ENCODE peak calls at places on chromosomes 13 and 19, in ten cellular contexts. G is tibial nerve, F is transverse colon, M is HepG2, Y is stomach, B is lower leg skin, Q is Peyer's patch, V is uterus, C is IMR-90, A is adrenal gland. N is an unnamed sample.

GRCh38 chr19:5560156-5560555 is 7.6 kb downstream of the TINCR start:
- DNase-seq in Q (no peak), B (no peak), G (no peak), F (no peak), C (no peak), V (no peak), Y (no peak), M (no peak), A (no peak), N (no peak)

GRCh38 chr13:43185206-43185605 is 161.8 kb downstream of the DNAJC15 start:
- DNase-seq in V (no peak), F (no peak), Q (no peak), C (no peak), G (no peak), Y (no peak), A (no peak), B (no peak), M (no peak), N (no peak)

GRCh38 chr13:33353210-33353609 is 67.7 kb upstream of the STARD13 start:
- DNase-seq in Q (no peak), C (no peak), Y (no peak), G (peak), B (peak), M (no peak), V (no peak), F (peak), A (peak), N (peak)

GRCh38 chr19:13079542-13079986 is 23.1 kb downstream of the LYL1 start:
- DNase-seq in Y (peak), F (peak), V (peak), G (no peak), M (no peak), B (no peak), Q (peak), A (no peak), C (peak), N (peak)

GRCh38 chr13:68025604-68026003 is 795.5 kb upstream of the PCDH9 start:
- DNase-seq in Q (no peak), B (no peak), Y (no peak), V (no peak), M (no peak), C (no peak), G (no peak), A (no peak), F (no peak), N (no peak)

GRCh38 chr13:20740021-20740420 is 33.7 kb downstream of the EEF1AKMT1 start:
- DNase-seq in A (no peak), Y (no peak), C (no peak), F (no peak), B (no peak), G (no peak), M (no peak), V (no peak), Q (no peak), N (no peak)

GRCh38 chr19:1873524-1874473 is 10.4 kb upstream of the KLF16 start:
- DNase-seq in G (no peak), V (peak), Q (no peak), A (peak), C (no peak), M (no peak), F (no peak), Y (peak), B (peak), N (no peak)

GRCh38 chr19:18289471-18290066 is 8.1 kb upstream of the JUND start:
- DNase-seq in V (no peak), A (no peak), Y (no peak), G (no peak), B (no peak), Q (no peak), C (no peak), F (no peak), M (no peak), N (no peak)

GRCh38 chr19:15820646-15821045 is 5.2 kb upstream of the OR10H1 start:
- DNase-seq in A (no peak), G (no peak), V (no peak), B (no peak), Y (no peak), Q (no peak), F (no peak), M (no peak), C (no peak), N (no peak)

GRCh38 chr13:101515504-101515903 is 63.0 kb downstream of the ITGBL1 start:
- DNase-seq in G (no peak), C (no peak), Q (no peak), B (no peak), M (no peak), F (no peak), Y (no peak), V (no peak), A (no peak), N (no peak)

GRCh38 chr19:8206147-8207087 is 2.8 kb upstream of the CERS4 start:
- DNase-seq in F (no peak), B (no peak), Q (no peak), G (no peak), A (no peak), C (no peak), M (no peak), V (no peak), Y (peak), N (no peak)

GRCh38 chr13:21075303-21076264 is 14.2 kb upstream of the LATS2 start:
- DNase-seq in M (no peak), Y (peak), C (no peak), G (no peak), Q (no peak), B (no peak), V (peak), A (no peak), F (no peak), N (peak)

GRCh38 chr13:25874907-25875306 is 176.9 kb downstream of the SHISA2 start:
- DNase-seq in A (no peak), V (no peak), B (no peak), Q (no peak), Y (no peak), G (no peak), F (peak), M (no peak), C (no peak), N (no peak)

GRCh38 chr19:55637534-55637933 is 3.3 kb upstream of the ZNF580 start:
- DNase-seq in C (no peak), A (no peak), G (no peak), B (no peak), V (no peak), Y (no peak), Q (no peak), M (no peak), F (no peak), N (no peak)

GRCh38 chr13:49563513-49563912 is 21.8 kb downstream of the RCBTB1 start:
- DNase-seq in C (peak), Q (no peak), B (no peak), A (no peak), Y (no peak), G (no peak), V (no peak), F (no peak), M (no peak), N (no peak)

GRCh38 chr19:8302734-8303133 is 5.4 kb downstream of the CD320 start:
- DNase-seq in G (peak), V (no peak), B (peak), F (no peak), M (no peak), Q (no peak), Y (peak), A (peak), C (no peak), N (no peak)

GRCh38 chr13:20301391-20302071 is 69.4 kb upstream of the GJB6 start:
- DNase-seq in V (no peak), B (no peak), F (no peak), Q (no peak), Y (no peak), A (no peak), M (no peak), G (peak), C (no peak), N (no peak)

GRCh38 chr13:66513728-66514127 is 716.4 kb downstream of the PCDH9 start:
- DNase-seq in C (peak), G (no peak), B (no peak), A (no peak), Q (no peak), M (no peak), V (no peak), F (no peak), Y (no peak), N (no peak)

GRCh38 chr19:56608274-56608964 is 13.3 kb downstream of the ZNF71 start:
- DNase-seq in B (no peak), A (no peak), V (no peak), G (no peak), F (no peak), M (no peak), Q (no peak), C (no peak), Y (no peak), N (no peak)

GRCh38 chr13:83286737-83287136 is 595.5 kb downstream of the SLITRK1 start:
- DNase-seq in C (peak), Q (no peak), V (no peak), M (no peak), A (no peak), B (no peak), G (no peak), F (no peak), Y (no peak), N (no peak)

GRCh38 chr13:75458696-75459422 is 23.1 kb downstream of the TBC1D4 start:
- DNase-seq in C (no peak), M (peak), V (no peak), B (no peak), F (peak), Y (peak), A (peak), G (no peak), Q (no peak), N (no peak)

GRCh38 chr19:56404705-56405056 is 549 bp downstream of the ZNF583 start:
- DNase-seq in F (no peak), Y (no peak), Q (no peak), A (no peak), V (no peak), B (no peak), C (no peak), G (no peak), M (no peak), N (no peak)

GRCh38 chr19:19642506-19643157 is 825 bp downstream of the GMIP start:
- DNase-seq in Q (no peak), Y (no peak), M (no peak), G (no peak), V (no peak), A (no peak), F (peak), B (no peak), C (no peak), N (no peak)

GRCh38 chr19:56170261-56170660 is 5.5 kb upstream of the GALP start:
- DNase-seq in F (no peak), Y (no peak), V (no peak), Q (peak), A (peak), C (peak), G (no peak), M (peak), B (no peak), N (no peak)

GRCh38 chr19:40190891-40191835 is at the start of gene MAP3K10:
- DNase-seq in V (peak), M (peak), C (peak), Q (peak), B (peak), F (peak), G (peak), A (peak), Y (peak), N (peak)

GRCh38 chr13:67204731-67205130 is 25.4 kb downstream of the PCDH9 start:
- DNase-seq in C (no peak), M (no peak), G (no peak), F (no peak), V (no peak), Y (no peak), B (no peak), Q (no peak), A (no peak), N (no peak)

GRCh38 chr13:95296326-95296939 is 4.8 kb downstream of the ABCC4 start:
- DNase-seq in A (peak), G (no peak), B (no peak), M (peak), C (no peak), Q (peak), F (peak), Y (peak), V (no peak), N (peak)

GRCh38 chr19:35295453-35295791 is 3.5 kb downstream of the MAG start:
- DNase-seq in A (no peak), V (no peak), F (no peak), Y (no peak), B (no peak), M (no peak), C (no peak), Q (no peak), G (no peak), N (no peak)

GRCh38 chr19:35204799-35205732 is 23.5 kb downstream of the FAM187B start:
- DNase-seq in Y (no peak), C (no peak), G (no peak), B (no peak), Q (no peak), V (no peak), A (no peak), F (peak), M (no peak), N (no peak)

GRCh38 chr19:55014714-55015113 is 23.4 kb downstream of the GP6 start:
- DNase-seq in G (no peak), B (no peak), M (no peak), A (peak), C (no peak), Q (no peak), V (no peak), F (no peak), Y (no peak), N (no peak)

GRCh38 chr13:101181076-101181685 is 235.1 kb downstream of the NALCN start:
- DNase-seq in B (no peak), Q (no peak), V (no peak), C (peak), G (no peak), F (no peak), Y (no peak), A (no peak), M (no peak), N (no peak)

GRCh38 chr13:106183410-106184128 is 351.9 kb downstream of the EFNB2 start:
- DNase-seq in F (peak), M (no peak), Q (no peak), V (no peak), C (no peak), G (no peak), A (no peak), Y (no peak), B (no peak), N (no peak)

GRCh38 chr19:49327878-49328544 is 3.0 kb upstream of the SLC6A16 start:
- DNase-seq in V (no peak), A (peak), Q (no peak), B (no peak), M (peak), G (no peak), F (no peak), Y (no peak), C (peak), N (peak)

GRCh38 chr13:77330009-77330471 is 3.1 kb upstream of the MYCBP2 start:
- DNase-seq in F (no peak), Y (no peak), M (no peak), A (no peak), Q (no peak), C (no peak), V (no peak), G (no peak), B (no peak), N (no peak)

GRCh38 chr19:33683881-33684549 is 62.3 kb downstream of the CHST8 start:
- DNase-seq in C (peak), B (peak), Y (no peak), Q (no peak), A (peak), V (no peak), M (peak), G (no peak), F (no peak), N (peak)

GRCh38 chr19:47124937-47125668 is 5.5 kb upstream of the SAE1 start:
- DNase-seq in Y (no peak), C (peak), M (peak), G (no peak), A (no peak), V (no peak), Q (no peak), F (no peak), B (no peak), N (peak)

GRCh38 chr19:47187023-47187655 is 43.9 kb downstream of the BBC3 start:
- DNase-seq in Q (no peak), V (no peak), M (no peak), A (no peak), F (no peak), B (no peak), Y (no peak), C (no peak), G (no peak), N (no peak)

GRCh38 chr19:7928741-7929701 is 3.1 kb upstream of the CTXN1 start:
- DNase-seq in C (peak), V (peak), G (peak), B (no peak), Y (no peak), A (peak), F (no peak), Q (no peak), M (peak), N (peak)

GRCh38 chr13:48849515-48849914 is 126.2 kb upstream of the FNDC3A start:
- DNase-seq in Q (no peak), C (no peak), A (no peak), G (no peak), V (no peak), M (no peak), B (no peak), F (no peak), Y (no peak), N (no peak)

DNA sequence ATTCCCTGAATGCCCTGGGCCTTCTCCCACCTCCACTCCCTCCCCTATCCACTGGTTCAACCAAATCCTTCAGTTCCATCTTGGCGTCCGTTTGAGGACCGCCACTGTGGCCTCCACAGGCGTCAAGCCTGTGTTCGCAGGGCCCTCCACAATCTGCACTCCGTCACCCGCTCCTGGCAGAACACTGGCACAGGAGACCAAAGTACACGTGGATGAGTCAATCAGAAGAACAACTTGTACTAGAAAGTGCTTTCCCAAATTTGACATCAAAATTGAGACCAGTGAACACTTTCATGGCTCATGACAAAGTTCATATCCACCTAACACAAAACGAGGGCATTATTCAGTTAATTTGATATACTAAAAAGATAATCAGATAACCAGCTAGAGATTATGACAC is 6.5 kb upstream of the CDC16 start:
- DNase-seq in A (no peak), Y (no peak), G (no peak), C (no peak), F (no peak), M (no peak), Q (no peak), B (no peak), V (no peak), N (no peak)
- TF ChIP-seq POLR2A in A (no peak), Y (no peak), G (no peak), C (no peak), F (no peak), M (no peak), Q (no peak), B (no peak), V (no peak), N (no peak)

GRCh38 chr19:6586726-6587092 is 4.2 kb downstream of the CD70 start:
- DNase-seq in B (no peak), G (no peak), Q (no peak), M (no peak), C (no peak), A (no peak), F (no peak), V (no peak), Y (no peak), N (no peak)
- TF ChIP-seq POLR2A in B (no peak), G (no peak), Q (no peak), M (no peak), C (no peak), A (no peak), F (no peak), V (no peak), Y (no peak), N (no peak)

GRCh38 chr19:10923503-10924076 is 4.8 kb downstream of the YIPF2 start:
- DNase-seq in B (no peak), F (no peak), Y (no peak), V (no peak), M (no peak), G (no peak), C (no peak), Q (no peak), A (no peak), N (no peak)
- TF ChIP-seq POLR2A in B (no peak), F (no peak), Y (no peak), V (no peak), M (no peak), G (no peak), C (no peak), Q (no peak), A (no peak), N (no peak)

GRCh38 chr19:53993448-53993847 is 2.0 kb downstream of the CACNG6 start:
- DNase-seq in C (no peak), G (no peak), M (no peak), B (no peak), Y (no peak), V (no peak), Q (no peak), A (no peak), F (no peak), N (no peak)

GRCh38 chr19:53992815-53993214 is 1.4 kb downstream of the CACNG6 start:
- DNase-seq in Y (no peak), G (no peak), C (no peak), B (no peak), V (no peak), Q (no peak), A (no peak), F (no peak), M (no peak), N (no peak)

GRCh38 chr19:53989600-53990533 is 1.6 kb upstream of the CACNG6 start:
- DNase-seq in Y (no peak), B (no peak), M (no peak), V (no peak), Q (no peak), G (no peak), F (no peak), A (no peak), C (no peak), N (no peak)

GRCh38 chr19:53991224-53992113 is at the start of gene CACNG6:
- DNase-seq in B (no peak), C (no peak), Y (peak), Q (no peak), V (no peak), M (no peak), F (no peak), A (no peak), G (no peak), N (no peak)

GRCh38 chr19:53992211-53992610 is 774 bp downstream of the CACNG6 start:
- DNase-seq in C (no peak), B (no peak), F (no peak), G (no peak), A (no peak), M (no peak), Y (no peak), Q (no peak), V (no peak), N (no peak)
- TF ChIP-seq POLR2A in C (no peak), B (no peak), F (no peak), G (no peak), A (no peak), M (no peak), Y (no peak), Q (no peak), V (no peak), N (no peak)

DNA sequence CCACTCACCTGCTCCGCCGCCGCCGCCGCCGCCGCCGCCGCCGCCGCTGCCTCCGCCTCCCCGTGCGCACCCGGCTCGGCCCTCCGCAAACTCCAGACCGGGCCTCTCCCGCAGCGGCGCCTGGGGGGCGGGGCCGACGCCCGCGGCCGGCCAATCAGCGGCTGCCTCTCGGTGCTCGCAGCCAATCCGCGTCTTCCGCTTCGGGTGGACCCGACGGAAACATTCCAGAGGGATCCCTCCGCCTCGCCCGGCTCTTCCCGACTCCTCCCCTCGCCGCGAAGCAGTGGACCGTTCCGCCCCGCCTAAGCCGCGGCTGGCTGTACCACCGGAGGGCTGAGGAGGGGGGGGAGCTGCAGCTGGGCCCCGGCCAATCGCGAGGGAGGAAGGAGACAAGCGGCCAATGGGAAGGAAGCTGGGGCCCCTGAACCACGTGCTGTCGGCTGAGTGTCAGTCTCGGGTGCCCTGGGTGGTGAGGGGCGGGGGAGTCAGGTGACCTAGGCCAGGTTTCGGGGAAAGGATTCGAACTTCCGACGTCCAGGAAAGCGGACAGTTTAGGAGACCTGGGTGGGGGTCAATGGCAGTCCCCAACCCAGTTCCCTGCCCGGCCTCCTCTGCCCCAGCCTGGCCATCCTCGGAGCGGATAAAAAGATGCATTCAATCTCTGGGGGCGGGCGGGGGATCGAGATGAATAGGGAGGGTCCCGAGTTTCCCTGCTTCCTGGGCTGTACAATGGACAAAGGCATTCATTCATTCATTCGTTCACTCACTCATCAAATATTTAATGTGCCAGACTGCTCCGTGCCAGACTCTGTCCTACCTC is at the start of gene GIPC1:
- DNase-seq in B (peak), Q (peak), A (peak), F (peak), C (peak), M (peak), G (peak), V (peak), Y (peak), N (peak)
- TF ChIP-seq POLR2A in B (no peak), Q (no peak), A (peak), F (peak), C (peak), M (no peak), G (peak), V (peak), Y (no peak), N (no peak)